ENCODE peak calls at places on chromosome 18, in four cellular contexts. P, Z, S and E are unnamed samples.
A peak's percentile ranks its signal among the peaks of the same experiment; 100 is the strongest.

GRCh38 chr18:657311-657997 is at the start of gene TYMS:
- DNase-seq in P (peak; percentile 88), Z (peak; percentile 77), S (no peak), E (peak; percentile 55)

GRCh38 chr18:50614838-50615237 is 55.0 kb downstream of the MAPK4 start:
- DNase-seq in P (no peak), Z (no peak), S (no peak), E (peak; percentile 98)

GRCh38 chr18:44458777-44459176 is 221.9 kb upstream of the SETBP1 start:
- DNase-seq in P (no peak), Z (no peak), S (no peak), E (no peak)

GRCh38 chr18:5891361-5892215 is 3.7 kb downstream of the TMEM200C start:
- DNase-seq in P (no peak), Z (no peak), S (no peak), E (no peak)

GRCh38 chr18:79410731-79411613 is 15.2 kb downstream of the NFATC1 start:
- DNase-seq in P (no peak), Z (no peak), S (no peak), E (no peak)

GRCh38 chr18:59249186-59249774 is 24.0 kb downstream of the RAX start:
- DNase-seq in P (peak; percentile 26), Z (peak; percentile 62), S (no peak), E (peak; percentile 58)

GRCh38 chr18:55875330-55875933 is 287.4 kb upstream of the TCF4 start:
- DNase-seq in P (no peak), Z (no peak), S (no peak), E (no peak)

GRCh38 chr18:52869942-52870907 is 530.2 kb downstream of the DCC start:
- DNase-seq in P (no peak), Z (peak; percentile 46), S (no peak), E (no peak)

GRCh38 chr18:26648509-26649192 is 100.3 kb upstream of the KCTD1 start:
- DNase-seq in P (no peak), Z (no peak), S (no peak), E (no peak)

GRCh38 chr18:44773640-44774155 is 93.0 kb downstream of the SETBP1 start:
- DNase-seq in P (no peak), Z (no peak), S (no peak), E (no peak)

DNA sequence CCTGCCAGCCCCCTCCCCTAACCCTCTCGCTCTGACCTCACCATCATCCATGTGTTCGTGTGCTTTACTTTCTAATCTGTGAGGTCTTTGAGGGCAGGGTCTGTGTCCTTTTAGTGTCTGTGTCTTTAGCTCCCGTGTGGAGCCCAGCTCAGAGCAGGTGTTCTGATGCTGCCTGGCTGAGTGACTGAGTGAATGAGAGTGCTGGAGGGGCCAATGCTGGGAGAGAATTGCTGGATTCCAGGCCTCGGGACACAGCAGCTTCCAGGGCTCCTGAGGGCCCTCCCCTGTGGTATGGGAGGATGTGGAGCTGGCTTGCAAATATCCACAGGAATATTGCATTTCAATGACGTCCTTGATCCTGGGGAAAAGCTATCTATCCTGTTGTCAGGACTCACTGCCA is 160.6 kb downstream of the ANKRD30B start:
- DNase-seq in P (no peak), Z (no peak), S (no peak), E (no peak)
- TF ChIP-seq NR2C2 in P (no peak), Z (no peak), S (no peak), E (no peak)

GRCh38 chr18:28177828-28178635 is 1.1 kb upstream of the CDH2 start:
- DNase-seq in P (no peak), Z (peak; percentile 79), S (no peak), E (peak; percentile 18)

GRCh38 chr18:28178720-28179119 is 1.8 kb upstream of the CDH2 start:
- DNase-seq in P (no peak), Z (no peak), S (no peak), E (no peak)

GRCh38 chr18:28175930-28176673 is 828 bp downstream of the CDH2 start:
- DNase-seq in P (no peak), Z (peak; percentile 46), S (no peak), E (no peak)

GRCh38 chr18:28176674-28176932 is 327 bp downstream of the CDH2 start:
- DNase-seq in P (no peak), Z (peak; percentile 30), S (no peak), E (no peak)

DNA sequence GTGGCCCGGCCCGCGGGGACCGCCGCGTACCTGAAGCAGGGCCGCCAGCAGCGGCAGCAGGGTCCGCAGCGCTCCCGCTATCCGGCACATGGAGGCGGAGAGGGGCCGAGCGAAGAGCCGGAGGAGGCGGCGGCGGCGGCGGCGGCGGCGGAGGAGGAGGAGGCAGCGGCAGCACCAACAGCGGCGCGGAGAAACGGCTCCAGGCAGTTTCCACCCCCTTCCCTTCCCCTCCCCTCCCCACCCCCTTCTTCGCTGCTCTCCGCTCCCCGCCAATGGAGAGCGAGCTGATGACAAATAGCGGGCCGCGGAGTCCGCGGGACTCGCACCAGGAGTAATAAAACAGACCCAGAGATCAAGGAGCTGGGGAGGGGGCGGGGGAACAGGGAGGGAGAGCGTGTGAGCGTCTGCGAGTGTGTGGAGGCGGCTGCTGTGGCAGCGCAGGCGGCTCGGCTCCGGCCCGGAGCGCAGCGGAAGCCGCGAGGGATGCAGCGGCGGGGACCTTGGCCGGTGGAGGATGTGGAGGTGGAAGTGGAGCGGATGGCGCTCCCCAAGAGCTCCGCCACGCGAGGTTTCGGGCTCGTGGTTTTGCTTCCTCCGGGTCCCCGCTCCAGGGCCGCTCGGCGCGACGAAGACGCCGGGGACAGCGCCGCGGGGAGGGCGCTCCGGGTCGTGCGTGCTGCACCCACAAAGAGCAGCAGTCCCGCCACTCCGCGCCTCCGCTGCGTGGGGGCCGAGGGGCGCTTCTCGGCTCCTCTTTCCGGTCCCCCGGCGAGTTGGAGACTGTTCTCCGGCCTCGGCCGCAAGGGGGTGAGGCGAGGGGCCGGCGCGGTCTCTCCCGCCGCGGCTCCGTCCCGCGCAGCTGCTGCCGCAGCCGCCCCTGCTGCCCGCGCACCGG is at the start of gene CDH2:
- DNase-seq in P (no peak), Z (peak; percentile 75), S (no peak), E (peak; percentile 77)
- TF ChIP-seq NR2C2 in P (no peak), Z (no peak), S (no peak), E (no peak)

DNA sequence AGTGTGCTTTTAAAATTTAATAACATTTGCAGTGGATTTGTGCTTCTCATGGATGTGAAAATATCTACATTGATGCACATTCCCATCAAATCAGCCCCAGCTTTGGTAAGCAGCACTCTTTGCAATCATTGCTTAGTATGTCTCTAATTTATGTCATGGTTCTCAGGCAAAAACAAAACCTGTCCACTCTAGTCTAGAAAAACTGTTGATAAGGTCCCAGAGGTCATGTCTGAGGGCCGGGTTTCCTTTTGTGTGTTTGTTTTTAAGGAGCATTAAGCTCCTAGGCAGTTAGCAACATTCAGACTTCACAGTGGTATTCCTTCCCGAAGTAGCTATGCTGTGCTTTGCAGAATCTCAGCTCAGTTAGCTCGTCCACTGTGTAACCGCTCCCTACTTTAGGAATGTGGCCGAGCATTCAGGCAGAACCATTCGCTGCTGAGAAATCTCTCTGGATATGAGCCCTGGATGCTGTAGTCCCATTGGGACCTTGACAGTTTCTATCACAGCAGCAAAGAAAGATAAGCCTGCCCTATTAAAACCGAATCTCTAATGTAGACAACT is 4.0 kb downstream of the DIPK1C start:
- DNase-seq in P (no peak), Z (no peak), S (no peak), E (no peak)
- TF ChIP-seq NR2C2 in P (no peak), Z (no peak), S (no peak), E (no peak)

DNA sequence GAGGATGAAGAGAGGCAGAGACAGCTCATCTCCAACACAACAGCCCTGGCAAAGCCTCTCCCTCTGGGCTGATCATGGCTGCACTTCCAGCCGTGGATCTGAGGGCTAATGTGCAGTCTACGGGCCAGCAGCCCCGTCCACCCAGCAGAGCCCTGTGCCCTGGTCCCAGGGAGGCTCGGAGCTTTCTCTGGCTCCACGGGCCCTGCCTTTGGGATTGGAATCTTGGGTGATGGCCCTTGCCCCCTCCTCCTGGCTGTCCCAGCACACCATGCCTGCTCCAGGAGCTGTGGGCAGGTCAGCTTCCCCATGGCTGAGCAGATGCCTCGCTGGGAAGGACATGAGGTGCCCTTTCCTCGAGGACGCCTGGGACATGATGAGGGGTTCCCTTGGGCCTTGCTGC is 66.8 kb downstream of the C18orf63 start:
- DNase-seq in P (no peak), Z (no peak), S (no peak), E (no peak)
- TF ChIP-seq NR2C2 in P (no peak), Z (no peak), S (no peak), E (no peak)

GRCh38 chr18:49613141-49613641 is 51.3 kb downstream of the LIPG start:
- DNase-seq in P (no peak), Z (peak; percentile 84), S (no peak), E (no peak)
- TF ChIP-seq NR2C2 in P (no peak), Z (no peak), S (no peak), E (no peak)

DNA sequence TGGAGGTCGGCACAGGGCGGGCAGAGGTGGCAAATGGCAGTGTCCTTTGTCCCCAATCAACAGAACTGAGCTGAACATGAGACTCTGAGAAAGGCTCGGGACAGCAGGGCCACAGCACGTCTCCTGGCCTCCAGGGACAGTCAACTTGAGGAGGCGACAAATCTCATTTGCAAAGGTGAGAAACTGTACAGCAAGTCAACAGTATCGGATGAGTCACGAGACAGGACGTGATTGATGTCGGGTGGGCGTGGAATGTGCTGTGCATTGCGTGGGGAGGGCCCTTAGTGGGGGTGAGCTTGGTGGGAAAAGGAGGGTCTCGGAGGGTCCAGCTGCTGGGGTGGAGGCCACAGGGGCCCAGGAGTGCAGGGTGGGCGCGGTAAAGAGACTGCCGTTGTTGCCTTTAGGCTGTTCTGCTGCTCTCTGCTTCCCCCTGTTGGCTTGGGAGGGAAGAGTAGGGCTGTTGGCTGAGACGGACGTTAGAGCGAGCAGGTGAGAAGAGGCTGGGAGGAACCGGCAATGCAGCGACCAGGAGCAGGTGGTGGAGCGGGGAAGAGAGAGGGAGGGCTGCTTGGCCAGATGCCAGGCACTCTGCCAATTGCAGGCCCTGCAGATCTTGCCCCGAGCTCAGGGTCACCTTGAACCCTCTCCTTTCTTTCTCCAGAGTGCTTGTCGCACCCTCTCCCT is 164.3 kb downstream of the BCL2 start:
- DNase-seq in P (peak; percentile 47), Z (peak; percentile 92), S (peak; percentile 88), E (peak; percentile 35)
- TF ChIP-seq NR2C2 in P (no peak), Z (no peak), S (no peak), E (no peak)

DNA sequence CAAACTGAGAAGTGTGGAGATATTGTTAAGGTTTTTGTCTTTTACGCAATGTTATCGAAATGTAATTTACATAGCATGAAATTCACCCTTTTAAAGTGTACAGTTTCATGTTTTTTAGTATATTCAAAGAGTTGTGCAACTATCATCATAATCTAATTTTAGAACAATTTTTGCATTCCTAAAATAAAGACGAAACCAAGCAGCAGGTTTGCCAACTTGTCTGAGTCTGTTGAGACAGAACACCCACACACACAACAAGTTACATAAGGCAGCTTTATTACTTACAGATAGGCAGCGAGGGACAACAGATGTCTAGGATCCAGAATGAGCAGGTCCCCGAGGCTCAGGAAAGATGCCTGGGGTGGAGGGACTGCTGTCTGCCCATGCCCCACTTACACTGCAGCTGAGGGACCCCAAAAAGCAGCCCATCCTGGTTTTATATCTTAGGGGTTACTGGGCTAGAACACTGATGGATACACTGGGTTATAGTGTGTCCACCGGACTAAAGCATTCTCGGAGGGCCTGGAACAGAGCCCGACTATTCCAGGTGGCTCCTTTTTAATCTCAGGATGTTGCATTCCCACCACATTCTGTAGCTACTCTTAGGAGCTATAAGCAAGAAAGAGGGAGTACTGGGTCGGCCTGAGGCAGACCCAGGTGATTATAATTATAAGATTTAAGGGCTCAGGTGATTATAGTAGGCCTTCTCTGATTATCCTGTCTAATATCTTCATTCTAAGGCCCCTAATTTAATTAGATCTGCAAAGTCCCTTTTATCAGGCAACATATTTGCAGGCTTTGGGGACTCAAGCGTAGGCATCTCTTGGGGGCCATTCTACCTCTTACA is 150.2 kb upstream of the DOK6 start:
- DNase-seq in P (no peak), Z (no peak), S (no peak), E (no peak)
- TF ChIP-seq NR2C2 in P (no peak), Z (no peak), S (no peak), E (no peak)

GRCh38 chr18:10378688-10379465 is 75.6 kb upstream of the APCDD1 start:
- DNase-seq in P (no peak), Z (no peak), S (no peak), E (no peak)
- TF ChIP-seq NR2C2 in P (no peak), Z (no peak), S (no peak), E (no peak)

GRCh38 chr18:13354414-13354813 is 135.9 kb downstream of the LDLRAD4 start:
- DNase-seq in P (no peak), Z (no peak), S (no peak), E (no peak)
- TF ChIP-seq NR2C2 in P (no peak), Z (no peak), S (no peak), E (no peak)